ENCODE peak calls at places on chromosomes 6 and 20, in six cellular contexts. N is tibial nerve, L is cardiac muscle cell, E is GM12878, R is SJCRH30, S is HAP-1. V is an unnamed sample.

GRCh38 chr6:143555071-143555492 is 43.6 kb upstream of the FUCA2 start:
- DNase-seq in N (no peak), L (peak; percentile 29), E (no peak), R (no peak), S (no peak), V (no peak)

GRCh38 chr6:108654465-108655106 is 93.9 kb downstream of the FOXO3 start:
- DNase-seq in N (no peak), L (peak; percentile 61), E (no peak), R (no peak), S (no peak), V (no peak)

GRCh38 chr6:29887330-29887818 is 55.0 kb upstream of the HLA-A start:
- DNase-seq in N (no peak), L (peak; percentile 34), E (no peak), R (no peak), S (no peak), V (peak; percentile 77)

GRCh38 chr6:7433211-7433610 is 43.6 kb downstream of the RIOK1 start:
- DNase-seq in N (no peak), L (no peak), E (no peak), R (peak; percentile 34), S (no peak), V (no peak)

GRCh38 chr6:80548496-80548895 is 442.0 kb downstream of the BCKDHB start:
- DNase-seq in N (no peak), L (peak; percentile 50), E (no peak), R (no peak), S (no peak), V (no peak)

GRCh38 chr6:81613606-81614005 is 138.9 kb downstream of the TENT5A start:
- DNase-seq in N (no peak), L (peak; percentile 77), E (no peak), R (peak; percentile 38), S (no peak), V (no peak)

GRCh38 chr20:21235713-21236445 is 67.3 kb upstream of the XRN2 start:
- DNase-seq in N (peak; percentile 66), L (peak; percentile 79), E (no peak), R (peak; percentile 85), S (peak; percentile 65), V (peak; percentile 68)

GRCh38 chr6:163836916-163837660 is 422.6 kb downstream of the QKI start:
- DNase-seq in N (no peak), L (no peak), E (no peak), R (no peak), S (no peak), V (no peak)

GRCh38 chr6:106098383-106099234 is 12.5 kb downstream of the PRDM1 start:
- DNase-seq in N (no peak), L (peak; percentile 72), E (peak; percentile 66), R (no peak), S (peak; percentile 63), V (peak; percentile 90)

GRCh38 chr20:63567382-63568169 is 6.5 kb downstream of the HELZ2 start:
- DNase-seq in N (peak; percentile 28), L (peak; percentile 17), E (peak; percentile 60), R (no peak), S (no peak), V (no peak)

GRCh38 chr20:62557425-62557824 is 81.6 kb upstream of the GATA5 start:
- DNase-seq in N (no peak), L (no peak), E (no peak), R (peak; percentile 46), S (no peak), V (no peak)

GRCh38 chr6:118400582-118400981 is 147.5 kb upstream of the PLN start:
- DNase-seq in N (no peak), L (peak; percentile 1), E (no peak), R (no peak), S (no peak), V (no peak)

GRCh38 chr20:208937-209566 is 18.0 kb upstream of the DEFB129 start:
- DNase-seq in N (no peak), L (peak; percentile 81), E (no peak), R (peak; percentile 62), S (peak; percentile 71), V (no peak)

GRCh38 chr6:21634582-21634981 is 41.0 kb downstream of the SOX4 start:
- DNase-seq in N (no peak), L (peak; percentile 95), E (no peak), R (peak; percentile 2), S (no peak), V (no peak)

GRCh38 chr20:57526885-57527566 is 2.1 kb upstream of the CTCFL start:
- DNase-seq in N (no peak), L (no peak), E (no peak), R (no peak), S (no peak), V (no peak)

GRCh38 chr6:114989279-114989964 is 646.6 kb upstream of the HS3ST5 start:
- DNase-seq in N (no peak), L (no peak), E (no peak), R (no peak), S (no peak), V (no peak)

DNA sequence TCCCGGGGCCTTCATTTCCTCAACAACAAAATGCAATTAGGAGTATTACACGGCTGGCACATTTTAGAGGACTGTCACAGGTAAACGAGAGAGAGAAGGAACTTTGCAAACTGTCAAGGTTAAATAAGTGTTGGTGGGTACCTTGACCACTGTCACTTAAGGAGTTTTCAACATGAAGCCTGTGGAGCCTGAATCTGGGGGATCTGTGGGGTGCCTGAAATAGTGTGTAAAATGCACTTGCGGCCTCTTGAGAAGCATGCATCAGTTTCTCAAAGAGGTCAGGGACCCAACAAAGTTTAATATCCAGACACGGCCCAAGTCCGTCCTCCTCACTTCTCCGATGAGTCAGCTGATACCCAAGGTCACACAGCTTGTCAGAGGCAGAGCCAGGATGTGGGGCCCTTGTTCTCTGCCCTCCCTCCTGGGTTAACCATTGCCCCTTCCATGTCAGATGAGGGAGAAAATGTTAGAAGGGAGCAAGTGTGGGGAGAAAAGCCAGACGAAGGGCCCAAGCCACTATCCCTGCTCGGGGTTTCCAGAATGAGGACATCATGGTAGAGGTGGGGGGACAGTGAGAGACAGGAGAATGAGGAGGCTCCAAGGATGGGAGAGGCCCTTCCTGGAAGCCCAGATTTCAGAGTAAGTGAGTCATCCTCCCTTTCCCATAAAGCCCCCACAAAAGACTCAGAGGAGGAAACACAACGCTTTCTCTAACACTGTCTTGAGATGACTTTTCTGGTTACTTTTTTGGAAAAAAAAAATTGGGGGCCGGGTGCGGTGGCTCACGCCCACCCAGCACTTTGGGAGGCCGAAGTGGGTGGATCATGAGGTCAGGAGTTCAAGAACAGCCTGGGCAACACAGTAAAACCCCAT is 42.2 kb downstream of the C6orf132 start:
- DNase-seq in N (no peak), L (peak; percentile 69), E (no peak), R (no peak), S (no peak), V (peak; percentile 71)
- H3K4me1 ChIP-seq in N (peaks cover 4% of the 10 kb centered on the region), L (peaks cover 44% of the 10 kb centered on the region), E (no peaks in the 10 kb centered on the region), R (no peaks in the 10 kb centered on the region), S (peaks cover 10% of the 10 kb centered on the region), V (peaks cover 18% of the 10 kb centered on the region)

GRCh38 chr6:56714273-56714672 is 71.6 kb upstream of the DST start:
- DNase-seq in N (no peak), L (no peak), E (no peak), R (no peak), S (no peak), V (no peak)

GRCh38 chr6:56716229-56716628 is 73.5 kb upstream of the DST start:
- DNase-seq in N (no peak), L (no peak), E (no peak), R (no peak), S (no peak), V (no peak)

GRCh38 chr6:56713285-56713684 is 70.6 kb upstream of the DST start:
- DNase-seq in N (peak; percentile 36), L (peak; percentile 77), E (no peak), R (peak; percentile 13), S (no peak), V (no peak)

GRCh38 chr6:56718236-56718635 is 75.5 kb upstream of the DST start:
- DNase-seq in N (no peak), L (no peak), E (no peak), R (no peak), S (no peak), V (no peak)

GRCh38 chr6:56714982-56715456 is 72.3 kb upstream of the DST start:
- DNase-seq in N (no peak), L (peak; percentile 54), E (no peak), R (peak; percentile 51), S (peak; percentile 74), V (no peak)
- H3K4me1 ChIP-seq in N (no peaks in the 10 kb centered on the region), L (peaks cover 28% of the 10 kb centered on the region), E (peaks cover 18% of the 10 kb centered on the region), R (peaks cover 29% of the 10 kb centered on the region), S (peaks cover 18% of the 10 kb centered on the region), V (no peaks in the 10 kb centered on the region)

GRCh38 chr20:53826597-53827291 is 233.1 kb upstream of the ZNF217 start:
- DNase-seq in N (no peak), L (no peak), E (no peak), R (no peak), S (no peak), V (no peak)
- H3K4me1 ChIP-seq in N (peaks cover 28% of the 10 kb centered on the region), L (peaks cover 18% of the 10 kb centered on the region), E (peaks cover 31% of the 10 kb centered on the region), R (peaks cover 18% of the 10 kb centered on the region), S (peaks cover 29% of the 10 kb centered on the region), V (no peaks in the 10 kb centered on the region)

GRCh38 chr6:43773050-43773956 is 3.3 kb downstream of the VEGFA start:
- DNase-seq in N (no peak), L (peak; percentile 64), E (no peak), R (peak; percentile 72), S (peak; percentile 36), V (peak; percentile 86)
- H3K4me1 ChIP-seq in N (peaks cover 42% of the 10 kb centered on the region), L (peaks cover 10% of the 10 kb centered on the region), E (peaks cover 28% of the 10 kb centered on the region), R (peaks cover 29% of the 10 kb centered on the region), S (peaks cover 28% of the 10 kb centered on the region), V (peaks cover 16% of the 10 kb centered on the region)

GRCh38 chr20:13028673-13029072 is 19.9 kb downstream of the SPTLC3 start:
- DNase-seq in N (no peak), L (peak; percentile 18), E (no peak), R (no peak), S (no peak), V (no peak)

GRCh38 chr20:13028001-13028400 is 19.2 kb downstream of the SPTLC3 start:
- DNase-seq in N (no peak), L (peak; percentile 38), E (no peak), R (no peak), S (no peak), V (no peak)

GRCh38 chr20:13022401-13023170 is 13.8 kb downstream of the SPTLC3 start:
- DNase-seq in N (no peak), L (peak; percentile 52), E (no peak), R (peak; percentile 17), S (no peak), V (no peak)

GRCh38 chr20:13024581-13024980 is 15.8 kb downstream of the SPTLC3 start:
- DNase-seq in N (no peak), L (peak; percentile 39), E (no peak), R (no peak), S (no peak), V (no peak)

DNA sequence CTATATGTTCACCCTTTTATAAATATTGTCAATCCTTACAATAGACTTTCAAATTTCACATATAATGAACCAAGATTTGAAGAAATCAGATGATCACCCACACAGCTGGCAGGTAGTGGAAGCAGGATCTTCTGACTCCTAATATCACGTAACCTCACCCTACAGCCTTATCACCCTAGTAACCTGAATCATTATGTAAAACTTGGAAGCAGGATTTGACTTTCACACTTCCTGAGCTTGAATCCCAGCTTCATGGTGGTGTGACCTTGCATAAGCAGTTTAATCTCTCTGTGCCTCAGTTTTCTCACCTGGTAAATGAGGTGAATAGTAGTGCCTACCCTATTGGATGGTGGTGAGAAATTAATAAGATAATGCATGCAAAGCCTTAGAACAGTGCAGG is 16.4 kb downstream of the SPTLC3 start:
- DNase-seq in N (no peak), L (no peak), E (no peak), R (no peak), S (no peak), V (no peak)
- H3K4me1 ChIP-seq in N (no peaks in the 10 kb centered on the region), L (no peaks in the 10 kb centered on the region), E (no peaks in the 10 kb centered on the region), R (peaks cover 11% of the 10 kb centered on the region), S (no peaks in the 10 kb centered on the region), V (no peaks in the 10 kb centered on the region)

V was measured in colonic mucosa.